ENCODE peak calls at places on chromosomes 4 and X, in six cellular contexts. W is breast epithelium, I is stomach, L is HCT116, A is body of pancreas, V is vagina. Q is an unnamed sample.

GRCh38 chr4:48380583-48381167 is 39.3 kb downstream of the SLAIN2 start:
- DNase-seq in W (no peak), I (no peak), L (no peak), A (no peak), V (no peak), Q (no peak)

GRCh38 chrX:150225266-150225665 is 137.9 kb upstream of the MAMLD1 start:
- DNase-seq in W (no peak), I (no peak), L (no peak), A (no peak), V (peak), Q (peak)

GRCh38 chr4:915041-915474 is 17.1 kb downstream of the GAK start:
- DNase-seq in W (no peak), I (no peak), L (no peak), A (no peak), V (no peak), Q (peak)

GRCh38 chr4:166538491-166539005 is 665.5 kb downstream of the TLL1 start:
- DNase-seq in W (no peak), I (no peak), L (no peak), A (no peak), V (no peak), Q (no peak)

GRCh38 chr4:29153642-29154041 is 1566.5 kb upstream of the PCDH7 start:
- DNase-seq in W (no peak), I (no peak), L (no peak), A (no peak), V (no peak), Q (no peak)

GRCh38 chr4:55524844-55525571 is 21.7 kb downstream of the CLOCK start:
- DNase-seq in W (no peak), I (no peak), L (no peak), A (no peak), V (no peak), Q (no peak)

GRCh38 chr4:75630174-75630931 is at the start of gene CDKL2:
- DNase-seq in W (peak), I (peak), L (peak), A (peak), V (peak), Q (peak)

GRCh38 chrX:49179358-49179757 is 6.8 kb downstream of the PRICKLE3 start:
- DNase-seq in W (no peak), I (no peak), L (no peak), A (peak), V (no peak), Q (no peak)

GRCh38 chr4:55409468-55410171 is 13.9 kb downstream of the TMEM165 start:
- DNase-seq in W (no peak), I (no peak), L (no peak), A (no peak), V (no peak), Q (no peak)

GRCh38 chr4:128538111-128538882 is 250.7 kb upstream of the PGRMC2 start:
- DNase-seq in W (no peak), I (no peak), L (no peak), A (no peak), V (no peak), Q (no peak)

GRCh38 chrX:7515681-7516413 is 327.1 kb upstream of the VCX start:
- DNase-seq in W (no peak), I (no peak), L (no peak), A (no peak), V (no peak), Q (no peak)

GRCh38 chr4:7426525-7427171 is 8.1 kb downstream of the PSAPL1 start:
- DNase-seq in W (peak), I (peak), L (no peak), A (no peak), V (no peak), Q (no peak)

GRCh38 chr4:81227138-81227537 is 12.1 kb upstream of the PRKG2 start:
- DNase-seq in W (no peak), I (no peak), L (no peak), A (no peak), V (no peak), Q (no peak)

GRCh38 chrX:39907964-39908616 is 189.7 kb downstream of the BCOR start:
- DNase-seq in W (peak), I (peak), L (peak), A (peak), V (no peak), Q (no peak)

GRCh38 chr4:31086771-31087330 is 366.7 kb downstream of the PCDH7 start:
- DNase-seq in W (no peak), I (no peak), L (no peak), A (no peak), V (no peak), Q (no peak)

GRCh38 chrX:371907-372306 is 14.8 kb downstream of the PPP2R3B start:
- DNase-seq in W (no peak), I (no peak), L (no peak), A (no peak), V (no peak), Q (no peak)

GRCh38 chrX:29890004-29890403 is 325.4 kb upstream of the MAGEB2 start:
- DNase-seq in W (no peak), I (no peak), L (no peak), A (no peak), V (no peak), Q (no peak)

GRCh38 chr4:59994118-59994517 is 1206.0 kb upstream of the ADGRL3 start:
- DNase-seq in W (no peak), I (no peak), L (no peak), A (no peak), V (no peak), Q (no peak)

GRCh38 chrX:47218920-47219815 is 687 bp downstream of the CDK16 start:
- DNase-seq in W (peak), I (no peak), L (no peak), A (peak), V (no peak), Q (peak)

GRCh38 chr4:25351777-25352421 is 25.2 kb upstream of the ANAPC4 start:
- DNase-seq in W (no peak), I (no peak), L (no peak), A (no peak), V (no peak), Q (no peak)

GRCh38 chrX:24025741-24026402 is 1.1 kb downstream of the KLHL15 start:
- DNase-seq in W (peak), I (no peak), L (peak), A (peak), V (peak), Q (no peak)

GRCh38 chr4:71211748-71212147 is 127.1 kb upstream of the SLC4A4 start:
- DNase-seq in W (no peak), I (no peak), L (no peak), A (no peak), V (no peak), Q (no peak)

GRCh38 chr4:78864405-78865024 is 74.7 kb downstream of the PAQR3 start:
- DNase-seq in W (no peak), I (no peak), L (peak), A (no peak), V (no peak), Q (peak)

GRCh38 chrX:40299028-40299479 is 201.3 kb upstream of the BCOR start:
- DNase-seq in W (no peak), I (no peak), L (no peak), A (no peak), V (no peak), Q (no peak)

GRCh38 chr4:182293836-182294235 is 50.6 kb downstream of the TENM3 start:
- DNase-seq in W (no peak), I (no peak), L (no peak), A (no peak), V (no peak), Q (peak)

GRCh38 chr4:26885912-26886274 is 25.3 kb downstream of the STIM2 start:
- DNase-seq in W (no peak), I (no peak), L (no peak), A (no peak), V (no peak), Q (no peak)

GRCh38 chr4:73704314-73705055 is 35.9 kb upstream of the CXCL8 start:
- DNase-seq in W (peak), I (peak), L (peak), A (peak), V (peak), Q (peak)

GRCh38 chrX:48761674-48762471 is at the start of gene GLOD5:
- DNase-seq in W (peak), I (peak), L (peak), A (peak), V (no peak), Q (peak)

GRCh38 chr4:81503586-81503985 is 31.9 kb upstream of the RASGEF1B start:
- DNase-seq in W (no peak), I (no peak), L (no peak), A (no peak), V (no peak), Q (no peak)

GRCh38 chr4:16860506-16860905 is 37.9 kb downstream of the LDB2 start:
- DNase-seq in W (no peak), I (no peak), L (no peak), A (no peak), V (no peak), Q (no peak)

GRCh38 chr4:13386405-13387107 is 97.6 kb downstream of the RAB28 start:
- DNase-seq in W (no peak), I (no peak), L (no peak), A (no peak), V (no peak), Q (no peak)

GRCh38 chr4:119040711-119041185 is 94.9 kb upstream of the MYOZ2 start:
- DNase-seq in W (no peak), I (no peak), L (no peak), A (no peak), V (no peak), Q (no peak)

GRCh38 chrX:136168929-136169735 is 21.8 kb downstream of the FHL1 start:
- DNase-seq in W (no peak), I (no peak), L (no peak), A (peak), V (no peak), Q (peak)

GRCh38 chr4:189200346-189200745 is 740.3 kb upstream of the FRG1 start:
- DNase-seq in W (no peak), I (no peak), L (no peak), A (no peak), V (no peak), Q (no peak)

GRCh38 chr4:76723916-76724315 is 174.0 kb downstream of the SOWAHB start:
- DNase-seq in W (peak), I (no peak), L (peak), A (no peak), V (no peak), Q (no peak)

GRCh38 chrX:68018248-68019203 is 414.8 kb downstream of the OPHN1 start:
- DNase-seq in W (no peak), I (no peak), L (peak), A (peak), V (no peak), Q (no peak)
- TF ChIP-seq CTCF in W (peak), I (no peak), L (peak), A (no peak), V (no peak), Q (no peak)

GRCh38 chr4:38387819-38388218 is 276.2 kb upstream of the KLF3 start:
- DNase-seq in W (no peak), I (no peak), L (no peak), A (no peak), V (no peak), Q (no peak)
- H3K4me3 ChIP-seq in W (no peak), I (no peak), L (no peak), A (no peak), V (no peak), Q (no peak)

GRCh38 chrX:154396948-154397887 is 959 bp upstream of the RPL10 start:
- DNase-seq in W (peak), I (peak), L (no peak), A (peak), V (no peak), Q (peak)
- TF ChIP-seq POLR2A in W (no peak), I (no peak), L (no peak), A (peak), V (peak), Q (no peak)

DNA sequence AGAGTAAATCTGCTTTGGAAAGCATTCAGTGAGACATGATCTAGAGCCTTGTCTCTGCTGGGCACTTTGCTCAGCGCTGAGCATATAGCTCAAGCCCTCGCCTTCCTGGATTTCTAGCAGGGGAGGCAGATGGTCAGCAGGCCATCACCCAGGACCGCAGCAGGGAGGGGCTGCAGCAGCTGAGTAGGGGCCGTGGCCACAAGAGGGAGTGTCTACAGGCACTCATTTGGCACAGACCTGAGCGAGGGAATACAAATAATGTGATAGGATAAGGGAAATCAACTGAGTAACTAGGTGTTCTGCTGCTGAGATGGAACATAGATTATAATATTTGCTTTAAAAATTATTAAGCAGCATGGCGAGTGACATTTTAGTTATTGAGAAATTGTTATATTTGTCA is 30.2 kb downstream of the OFD1 start:
- DNase-seq in W (no peak), I (peak), L (no peak), A (peak), V (no peak), Q (no peak)
- TF ChIP-seq CTCF in W (no peak), I (peak), L (no peak), A (no peak), V (no peak), Q (no peak)

DNA sequence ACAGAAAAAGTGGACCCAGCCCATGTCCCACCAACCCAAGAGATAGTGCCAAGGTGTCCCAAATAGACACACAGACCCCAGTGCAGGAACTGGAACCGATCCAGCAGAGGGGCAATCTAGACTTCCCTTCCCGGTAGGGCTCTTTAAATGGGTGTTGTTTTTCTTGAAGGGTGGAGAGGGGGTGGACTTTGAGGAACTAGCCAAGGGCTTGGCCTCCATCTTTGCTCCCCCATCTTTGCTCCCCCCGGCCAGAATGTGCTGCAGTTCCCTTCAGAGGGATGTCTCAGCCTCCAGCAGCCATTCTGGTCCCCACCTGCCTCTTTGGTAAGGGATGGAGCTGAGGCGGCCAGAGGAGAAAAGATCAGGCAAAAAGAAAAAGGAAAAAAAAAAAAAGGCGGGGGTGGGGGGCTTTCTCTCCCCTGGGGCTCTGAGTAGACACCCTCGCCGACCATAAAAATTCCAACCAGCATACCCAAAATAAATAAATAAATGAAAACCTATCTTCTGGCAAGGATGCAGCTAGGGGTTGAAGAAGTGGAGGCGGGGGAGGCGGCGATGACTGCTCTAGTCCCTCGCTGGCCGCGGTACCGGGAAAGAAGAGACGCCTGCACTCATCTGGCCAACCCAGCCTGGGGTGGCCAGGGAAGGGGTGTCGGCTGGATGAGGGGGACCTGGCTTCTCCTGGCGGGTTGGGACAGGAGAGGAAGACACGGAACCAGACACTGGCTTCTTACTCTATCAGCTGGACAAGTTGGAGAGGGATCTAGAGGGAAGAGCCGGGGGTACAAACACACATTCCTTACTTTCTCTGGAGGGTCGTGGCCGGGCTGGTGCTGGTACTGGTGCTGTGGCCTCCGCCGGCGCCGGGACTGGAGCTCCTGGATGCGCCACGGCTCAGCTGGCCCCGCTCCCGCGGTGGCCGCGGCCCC is 38.5 kb upstream of the IQSEC2 start:
- DNase-seq in W (no peak), I (no peak), L (no peak), A (peak), V (no peak), Q (no peak)
- H3K4me3 ChIP-seq in W (peak), I (peak), L (peak), A (peak), V (peak), Q (peak)

DNA sequence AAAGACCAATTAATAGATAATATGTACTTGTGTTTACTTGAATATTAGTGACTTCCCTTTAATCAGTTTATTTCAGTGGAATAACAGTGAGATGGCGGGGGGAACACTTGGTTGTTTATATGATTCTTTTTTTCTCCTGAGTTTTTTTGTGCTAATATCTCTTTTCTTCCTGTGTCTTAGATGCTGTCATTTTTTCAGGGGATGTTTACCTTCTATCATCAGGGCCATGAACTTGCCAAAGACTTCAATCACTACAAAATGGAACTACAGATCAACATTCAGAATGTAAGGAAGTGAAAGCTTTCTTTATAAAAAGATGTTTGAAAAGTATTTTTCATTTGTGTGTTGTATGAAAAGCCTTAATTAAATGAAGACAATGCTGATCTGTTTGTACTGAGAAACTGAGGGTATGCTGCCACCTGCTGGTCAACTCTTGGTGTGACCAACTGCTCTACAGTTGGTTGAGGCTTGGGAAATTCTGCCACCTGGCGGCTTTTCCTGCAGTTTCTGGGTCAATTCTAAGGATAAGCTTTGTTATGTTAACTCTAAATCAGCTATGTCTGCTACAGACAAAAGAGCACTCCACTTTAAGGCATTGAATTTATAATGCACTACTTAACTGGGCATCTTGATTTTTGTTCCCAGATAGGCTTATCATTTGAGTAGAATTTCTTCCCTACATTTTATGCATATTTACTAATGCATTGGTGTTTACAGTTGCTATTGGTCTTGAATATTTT is 134.8 kb downstream of the ARHGAP10 start:
- DNase-seq in W (peak), I (peak), L (peak), A (peak), V (no peak), Q (peak)
- TF ChIP-seq POLR2A in W (no peak), I (no peak), L (no peak), A (no peak), V (no peak), Q (no peak)

GRCh38 chr4:66688674-66689073 is 856.6 kb downstream of the CENPC start:
- DNase-seq in W (no peak), I (no peak), L (no peak), A (no peak), V (no peak), Q (no peak)
- TF ChIP-seq CTCF in W (no peak), I (no peak), L (no peak), A (no peak), V (no peak), Q (no peak)

GRCh38 chrX:129980043-129980442 is 2.4 kb upstream of the BCORL1 start:
- DNase-seq in W (no peak), I (peak), L (no peak), A (peak), V (no peak), Q (no peak)
- H3K4me3 ChIP-seq in W (no peak), I (no peak), L (no peak), A (peak), V (peak), Q (peak)

GRCh38 chr4:40121515-40121914 is 64.9 kb downstream of the N4BP2 start:
- DNase-seq in W (no peak), I (no peak), L (peak), A (no peak), V (no peak), Q (peak)
- TF ChIP-seq POLR2A in W (no peak), I (no peak), L (no peak), A (no peak), V (no peak), Q (no peak)

DNA sequence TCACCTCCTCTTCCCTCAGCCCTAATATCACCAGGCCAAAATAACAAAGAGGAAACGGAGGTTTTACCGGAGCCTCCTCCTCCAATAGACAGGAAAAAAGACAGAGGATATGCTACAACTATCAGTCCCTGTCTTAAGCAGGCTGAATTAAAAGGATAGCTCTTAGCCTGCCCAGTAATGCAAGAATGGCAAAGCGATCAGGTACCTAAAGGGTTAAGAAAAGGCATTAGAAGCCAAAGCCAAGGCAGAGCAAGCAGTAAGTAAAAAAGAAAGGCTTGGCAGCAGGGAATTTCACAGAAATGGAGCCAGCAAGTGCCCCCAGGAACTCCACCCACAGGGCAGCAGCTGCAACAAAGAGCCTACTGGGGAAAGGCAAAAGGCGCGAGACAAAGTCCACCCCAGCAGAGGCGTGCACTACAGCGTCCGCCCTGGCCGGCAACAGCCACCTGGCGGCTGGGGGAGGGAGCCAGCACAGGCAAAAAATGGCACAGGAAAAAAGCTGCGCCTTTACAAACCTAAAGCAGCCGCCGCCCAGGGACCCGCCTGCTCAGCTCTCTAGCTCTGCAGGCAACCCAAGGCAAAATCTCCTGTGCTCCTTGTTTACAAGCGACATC is 220.6 kb upstream of the ZC4H2 start:
- DNase-seq in W (no peak), I (peak), L (no peak), A (peak), V (no peak), Q (no peak)
- TF ChIP-seq CTCF in W (no peak), I (peak), L (no peak), A (peak), V (no peak), Q (no peak)

Q was measured in lower leg skin.